ENCODE peak calls at places on chromosomes 4 and X, in seven cellular contexts. One of them, this sample, is unnamed.

GRCh38 chrX:153465691-153466380 is 4.5 kb downstream of the HAUS7 start:
- DNase-seq in AG04450: no peak
- DNase-seq in cardiac muscle cell: no peak
- DNase-seq in CD8-positive, alpha-beta T cell: no peak
- DNase-seq in AG10803: no peak
- DNase-seq in AG04449: no peak
- DNase-seq in brain microvascular endothelial cell: no peak
- DNase-seq in this sample: no peak

GRCh38 chr4:152500798-152501434 is 35.0 kb downstream of the FBXW7 start:
- DNase-seq in AG04450: peak; percentile 83
- DNase-seq in cardiac muscle cell: peak; percentile 95
- DNase-seq in CD8-positive, alpha-beta T cell: no peak
- DNase-seq in AG10803: peak; percentile 91
- DNase-seq in AG04449: peak; percentile 79
- DNase-seq in brain microvascular endothelial cell: peak; percentile 82
- DNase-seq in this sample: peak; percentile 83

GRCh38 chr4:142128529-142128928 is 492.1 kb downstream of the IL15 start:
- DNase-seq in AG04450: no peak
- DNase-seq in cardiac muscle cell: peak; percentile 49
- DNase-seq in CD8-positive, alpha-beta T cell: no peak
- DNase-seq in AG10803: peak; percentile 44
- DNase-seq in AG04449: peak; percentile 4
- DNase-seq in brain microvascular endothelial cell: no peak
- DNase-seq in this sample: peak; percentile 4

GRCh38 chrX:77628294-77629025 is 157.6 kb downstream of the ATRX start:
- DNase-seq in AG04450: no peak
- DNase-seq in cardiac muscle cell: peak; percentile 6
- DNase-seq in CD8-positive, alpha-beta T cell: no peak
- DNase-seq in AG10803: no peak
- DNase-seq in AG04449: no peak
- DNase-seq in brain microvascular endothelial cell: no peak
- DNase-seq in this sample: no peak

GRCh38 chr4:165312506-165312905 is 15.0 kb upstream of the MSMO1 start:
- DNase-seq in AG04450: no peak
- DNase-seq in cardiac muscle cell: peak; percentile 63
- DNase-seq in CD8-positive, alpha-beta T cell: no peak
- DNase-seq in AG10803: peak; percentile 61
- DNase-seq in AG04449: no peak
- DNase-seq in brain microvascular endothelial cell: peak; percentile 9
- DNase-seq in this sample: peak; percentile 62

GRCh38 chr4:77052352-77052751 is 23.4 kb downstream of the CCNI start:
- DNase-seq in AG04450: no peak
- DNase-seq in cardiac muscle cell: peak; percentile 53
- DNase-seq in CD8-positive, alpha-beta T cell: peak; percentile 73
- DNase-seq in AG10803: peak; percentile 84
- DNase-seq in AG04449: peak; percentile 46
- DNase-seq in brain microvascular endothelial cell: peak; percentile 40
- DNase-seq in this sample: peak; percentile 50

GRCh38 chrX:65451663-65452062 is 82.9 kb downstream of the LAS1L start:
- DNase-seq in AG04450: no peak
- DNase-seq in cardiac muscle cell: peak; percentile 14
- DNase-seq in CD8-positive, alpha-beta T cell: no peak
- DNase-seq in AG10803: peak; percentile 18
- DNase-seq in AG04449: no peak
- DNase-seq in brain microvascular endothelial cell: peak; percentile 48
- DNase-seq in this sample: peak; percentile 1

GRCh38 chrX:16212436-16212835 is 45.2 kb downstream of the MAGEB17 start:
- DNase-seq in AG04450: no peak
- DNase-seq in cardiac muscle cell: peak; percentile 36
- DNase-seq in CD8-positive, alpha-beta T cell: no peak
- DNase-seq in AG10803: no peak
- DNase-seq in AG04449: no peak
- DNase-seq in brain microvascular endothelial cell: peak; percentile 32
- DNase-seq in this sample: peak; percentile 25

GRCh38 chrX:103376979-103377324 is 614 bp downstream of the BEX3 start:
- DNase-seq in AG04450: no peak
- DNase-seq in cardiac muscle cell: peak; percentile 51
- DNase-seq in CD8-positive, alpha-beta T cell: no peak
- DNase-seq in AG10803: no peak
- DNase-seq in AG04449: no peak
- DNase-seq in brain microvascular endothelial cell: no peak
- DNase-seq in this sample: no peak

GRCh38 chr4:11428701-11429571 is at the start of gene HS3ST1:
- DNase-seq in AG04450: no peak
- DNase-seq in cardiac muscle cell: peak; percentile 84
- DNase-seq in CD8-positive, alpha-beta T cell: no peak
- DNase-seq in AG10803: no peak
- DNase-seq in AG04449: no peak
- DNase-seq in brain microvascular endothelial cell: peak; percentile 20
- DNase-seq in this sample: no peak

GRCh38 chr4:180852743-180853142 is 1390.5 kb upstream of the TENM3 start:
- DNase-seq in AG04450: no peak
- DNase-seq in cardiac muscle cell: no peak
- DNase-seq in CD8-positive, alpha-beta T cell: no peak
- DNase-seq in AG10803: no peak
- DNase-seq in AG04449: no peak
- DNase-seq in brain microvascular endothelial cell: no peak
- DNase-seq in this sample: no peak

GRCh38 chr4:76658231-76659102 is 223.4 kb downstream of the SHROOM3 start:
- DNase-seq in AG04450: peak; percentile 44
- DNase-seq in cardiac muscle cell: peak; percentile 62
- DNase-seq in CD8-positive, alpha-beta T cell: no peak
- DNase-seq in AG10803: peak; percentile 96
- DNase-seq in AG04449: peak; percentile 84
- DNase-seq in brain microvascular endothelial cell: no peak
- DNase-seq in this sample: peak; percentile 89

GRCh38 chrX:106802388-106803275 is at the start of gene TBC1D8B:
- DNase-seq in AG04450: peak; percentile 73
- DNase-seq in cardiac muscle cell: peak; percentile 94
- DNase-seq in CD8-positive, alpha-beta T cell: no peak
- DNase-seq in AG10803: peak; percentile 89
- DNase-seq in AG04449: peak; percentile 61
- DNase-seq in brain microvascular endothelial cell: peak; percentile 89
- DNase-seq in this sample: peak; percentile 87

GRCh38 chrX:153801646-153802045 is 7.2 kb downstream of the SSR4 start:
- DNase-seq in AG04450: no peak
- DNase-seq in cardiac muscle cell: no peak
- DNase-seq in CD8-positive, alpha-beta T cell: no peak
- DNase-seq in AG10803: no peak
- DNase-seq in AG04449: no peak
- DNase-seq in brain microvascular endothelial cell: no peak
- DNase-seq in this sample: no peak

GRCh38 chr4:17232575-17233253 is 279.2 kb downstream of the QDPR start:
- DNase-seq in AG04450: peak; percentile 53
- DNase-seq in cardiac muscle cell: peak; percentile 92
- DNase-seq in CD8-positive, alpha-beta T cell: no peak
- DNase-seq in AG10803: peak; percentile 65
- DNase-seq in AG04449: peak; percentile 52
- DNase-seq in brain microvascular endothelial cell: peak; percentile 77
- DNase-seq in this sample: peak; percentile 77

GRCh38 chr4:159070742-159071141 is 32.1 kb upstream of the RAPGEF2 start:
- DNase-seq in AG04450: no peak
- DNase-seq in cardiac muscle cell: peak; percentile 48
- DNase-seq in CD8-positive, alpha-beta T cell: no peak
- DNase-seq in AG10803: peak; percentile 78
- DNase-seq in AG04449: no peak
- DNase-seq in brain microvascular endothelial cell: peak; percentile 98
- DNase-seq in this sample: peak; percentile 43

GRCh38 chr4:93764647-93765246 is 63.8 kb upstream of the ATOH1 start:
- DNase-seq in AG04450: peak; percentile 20
- DNase-seq in cardiac muscle cell: peak; percentile 62
- DNase-seq in CD8-positive, alpha-beta T cell: no peak
- DNase-seq in AG10803: peak; percentile 26
- DNase-seq in AG04449: no peak
- DNase-seq in brain microvascular endothelial cell: peak; percentile 38
- DNase-seq in this sample: peak; percentile 37

GRCh38 chrX:63930140-63930539 is 145.1 kb upstream of the ARHGEF9 start:
- DNase-seq in AG04450: no peak
- DNase-seq in cardiac muscle cell: no peak
- DNase-seq in CD8-positive, alpha-beta T cell: no peak
- DNase-seq in AG10803: peak; percentile 17
- DNase-seq in AG04449: no peak
- DNase-seq in brain microvascular endothelial cell: no peak
- DNase-seq in this sample: peak; percentile 17

GRCh38 chrX:129659137-129659536 is 4.4 kb upstream of the APLN start:
- DNase-seq in AG04450: no peak
- DNase-seq in cardiac muscle cell: no peak
- DNase-seq in CD8-positive, alpha-beta T cell: no peak
- DNase-seq in AG10803: no peak
- DNase-seq in AG04449: no peak
- DNase-seq in brain microvascular endothelial cell: no peak
- DNase-seq in this sample: no peak

GRCh38 chr4:137961051-137961438 is 281.1 kb downstream of the SLC7A11 start:
- DNase-seq in AG04450: peak; percentile 24
- DNase-seq in cardiac muscle cell: peak; percentile 80
- DNase-seq in CD8-positive, alpha-beta T cell: no peak
- DNase-seq in AG10803: peak; percentile 92
- DNase-seq in AG04449: peak; percentile 45
- DNase-seq in brain microvascular endothelial cell: no peak
- DNase-seq in this sample: peak; percentile 74

GRCh38 chr4:2365054-2365912 is 53.2 kb downstream of the ZFYVE28 start:
- DNase-seq in AG04450: no peak
- DNase-seq in cardiac muscle cell: no peak
- DNase-seq in CD8-positive, alpha-beta T cell: no peak
- DNase-seq in AG10803: no peak
- DNase-seq in AG04449: no peak
- DNase-seq in brain microvascular endothelial cell: no peak
- DNase-seq in this sample: no peak

GRCh38 chrX:115311666-115312065 is 22.2 kb downstream of the LUZP4 start:
- DNase-seq in AG04450: no peak
- DNase-seq in cardiac muscle cell: peak; percentile 29
- DNase-seq in CD8-positive, alpha-beta T cell: no peak
- DNase-seq in AG10803: no peak
- DNase-seq in AG04449: no peak
- DNase-seq in brain microvascular endothelial cell: no peak
- DNase-seq in this sample: no peak
- TF ChIP-seq CTCF in AG04450: no peak
- TF ChIP-seq CTCF in cardiac muscle cell: no peak
- TF ChIP-seq CTCF in CD8-positive, alpha-beta T cell: no peak
- TF ChIP-seq CTCF in AG10803: no peak
- TF ChIP-seq CTCF in AG04449: no peak
- TF ChIP-seq CTCF in brain microvascular endothelial cell: peak; percentile 23
- TF ChIP-seq CTCF in this sample: no peak

DNA sequence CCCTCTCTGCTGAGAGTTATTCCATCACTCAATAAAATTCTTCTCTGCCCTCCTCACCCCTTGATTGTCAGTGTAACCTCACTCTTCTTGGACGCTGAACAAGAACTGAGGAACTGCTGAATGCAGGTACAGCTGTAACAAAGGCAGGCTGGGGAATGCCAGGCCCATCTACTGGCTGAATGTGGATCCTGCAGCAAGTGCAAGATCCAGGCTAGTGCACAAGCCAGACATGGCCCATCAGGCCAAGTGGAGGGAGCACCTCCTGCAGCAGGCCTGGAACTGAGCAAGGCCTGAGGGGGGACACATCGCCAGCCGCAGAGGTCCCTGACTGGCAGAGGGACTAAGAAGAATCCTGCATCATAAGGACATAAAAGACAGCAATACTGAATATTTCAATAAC is 411.8 kb upstream of the PCDH10 start:
- DNase-seq in AG04450: no peak
- DNase-seq in cardiac muscle cell: no peak
- DNase-seq in CD8-positive, alpha-beta T cell: no peak
- DNase-seq in AG10803: no peak
- DNase-seq in AG04449: no peak
- DNase-seq in brain microvascular endothelial cell: no peak
- DNase-seq in this sample: no peak
- TF ChIP-seq CTCF in AG04450: no peak
- TF ChIP-seq CTCF in cardiac muscle cell: no peak
- TF ChIP-seq CTCF in CD8-positive, alpha-beta T cell: no peak
- TF ChIP-seq CTCF in AG10803: no peak
- TF ChIP-seq CTCF in AG04449: no peak
- TF ChIP-seq CTCF in brain microvascular endothelial cell: no peak
- TF ChIP-seq CTCF in this sample: no peak

DNA sequence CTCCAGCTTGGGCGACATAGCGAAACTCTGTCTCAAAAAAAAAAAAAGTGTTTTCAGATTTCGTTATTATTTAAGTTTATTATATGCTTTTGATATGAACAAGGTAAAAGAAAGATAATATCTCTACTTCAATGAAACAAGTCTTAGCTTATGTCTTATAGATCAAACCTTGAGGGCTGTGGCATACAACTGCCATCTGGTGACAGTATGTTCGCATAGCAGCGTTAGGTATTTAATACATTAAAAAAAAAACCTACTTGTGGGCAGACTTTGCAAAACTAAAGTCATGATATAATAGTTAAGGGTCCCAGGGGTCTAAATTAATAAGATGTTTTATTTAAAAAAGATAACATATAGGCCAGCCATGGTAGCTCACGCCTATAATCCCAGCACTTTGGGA is 161.2 kb upstream of the AMOT start:
- DNase-seq in AG04450: no peak
- DNase-seq in cardiac muscle cell: no peak
- DNase-seq in CD8-positive, alpha-beta T cell: no peak
- DNase-seq in AG10803: peak; percentile 9
- DNase-seq in AG04449: no peak
- DNase-seq in brain microvascular endothelial cell: no peak
- DNase-seq in this sample: no peak
- TF ChIP-seq CTCF in AG04450: peak; percentile 4
- TF ChIP-seq CTCF in cardiac muscle cell: no peak
- TF ChIP-seq CTCF in CD8-positive, alpha-beta T cell: no peak
- TF ChIP-seq CTCF in AG10803: peak; percentile 21
- TF ChIP-seq CTCF in AG04449: no peak
- TF ChIP-seq CTCF in brain microvascular endothelial cell: no peak
- TF ChIP-seq CTCF in this sample: no peak

GRCh38 chrX:53166103-53166502 is 58.9 kb downstream of the KDM5C start:
- DNase-seq in AG04450: no peak
- DNase-seq in cardiac muscle cell: no peak
- DNase-seq in CD8-positive, alpha-beta T cell: no peak
- DNase-seq in AG10803: no peak
- DNase-seq in AG04449: no peak
- DNase-seq in brain microvascular endothelial cell: no peak
- DNase-seq in this sample: no peak

DNA sequence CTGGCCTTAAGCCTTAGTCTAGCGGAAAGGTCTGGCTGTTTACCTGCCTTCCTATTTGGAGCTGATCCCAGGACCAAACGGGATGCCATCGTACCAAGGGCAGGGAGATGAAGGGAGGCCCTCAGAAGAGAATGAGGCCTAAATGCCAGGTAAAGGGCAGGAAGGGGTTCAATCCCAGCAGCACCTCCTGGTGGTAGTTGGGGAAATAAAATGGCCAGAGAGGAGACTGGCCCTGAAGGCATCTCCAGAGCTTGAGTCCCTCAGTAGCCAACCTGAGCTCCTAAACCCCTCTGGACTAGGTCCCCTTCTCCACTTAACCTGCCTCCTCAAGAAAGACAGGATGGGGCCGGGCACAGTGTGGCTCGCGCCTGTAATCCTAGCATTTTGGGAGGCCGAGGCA is 53.7 kb downstream of the KDM5C start:
- DNase-seq in AG04450: no peak
- DNase-seq in cardiac muscle cell: no peak
- DNase-seq in CD8-positive, alpha-beta T cell: no peak
- DNase-seq in AG10803: no peak
- DNase-seq in AG04449: no peak
- DNase-seq in brain microvascular endothelial cell: no peak
- DNase-seq in this sample: no peak
- TF ChIP-seq CTCF in AG04450: no peak
- TF ChIP-seq CTCF in cardiac muscle cell: no peak
- TF ChIP-seq CTCF in CD8-positive, alpha-beta T cell: no peak
- TF ChIP-seq CTCF in AG10803: no peak
- TF ChIP-seq CTCF in AG04449: no peak
- TF ChIP-seq CTCF in brain microvascular endothelial cell: peak; percentile 19
- TF ChIP-seq CTCF in this sample: peak; percentile 21